ENCODE peak calls at places on chromosomes 7 and 10, in five cellular contexts. D is HepG2, O is K562, A is GM12878, G is H1. N is an unnamed sample.

GRCh38 chr7:127359011-127359410 is 33.5 kb downstream of the ZNF800 start:
- DNase-seq in D (no peak), A (no peak), G (no peak), O (no peak), N (no peak)

GRCh38 chr7:116583653-116584052 is 58.8 kb downstream of the CAV1 start:
- DNase-seq in O (no peak), A (peak; percentile 75), G (no peak), D (no peak), N (no peak)

GRCh38 chr7:121489440-121489839 is 93.3 kb upstream of the FAM3C start:
- DNase-seq in A (no peak), D (no peak), O (no peak), G (no peak), N (no peak)

GRCh38 chr10:17038627-17039026 is 91.0 kb downstream of the CUBN start:
- DNase-seq in G (no peak), A (no peak), D (no peak), O (no peak), N (no peak)

GRCh38 chr10:20890009-20890408 is 7.1 kb downstream of the NEBL start:
- DNase-seq in A (no peak), G (no peak), D (no peak), O (no peak), N (no peak)

GRCh38 chr10:10865913-10866312 is 151.8 kb upstream of the CELF2 start:
- DNase-seq in D (no peak), G (no peak), A (no peak), O (no peak), N (no peak)

GRCh38 chr7:151695856-151696555 is 176.3 kb upstream of the RHEB start:
- DNase-seq in A (no peak), G (no peak), D (no peak), O (no peak), N (no peak)

GRCh38 chr7:5690931-5691461 is 90.5 kb downstream of the RNF216 start:
- DNase-seq in A (no peak), G (no peak), D (no peak), O (no peak), N (no peak)

GRCh38 chr7:158394936-158395335 is 192.7 kb downstream of the PTPRN2 start:
- DNase-seq in D (no peak), G (peak; percentile 25), O (peak; percentile 53), A (no peak), N (peak; percentile 75)

GRCh38 chr7:23373151-23374004 is 74.2 kb downstream of the MALSU1 start:
- DNase-seq in O (no peak), G (no peak), D (no peak), A (peak; percentile 76), N (no peak)

GRCh38 chr10:133358162-133358919 is 522 bp upstream of the FUOM start:
- DNase-seq in A (no peak), G (no peak), D (no peak), O (no peak), N (no peak)

GRCh38 chr7:149776305-149776704 is 2.9 kb upstream of the ZNF467 start:
- DNase-seq in A (no peak), G (no peak), D (no peak), O (peak; percentile 71), N (no peak)

GRCh38 chr7:45654341-45654740 is 80.2 kb downstream of the ADCY1 start:
- DNase-seq in A (no peak), D (no peak), O (no peak), G (no peak), N (no peak)

GRCh38 chr10:9562001-9562505 is 1455.6 kb upstream of the CELF2 start:
- DNase-seq in D (no peak), G (no peak), A (no peak), O (no peak), N (no peak)

GRCh38 chr10:12981570-12981969 is 19.9 kb downstream of the CCDC3 start:
- DNase-seq in A (no peak), G (no peak), D (no peak), O (no peak), N (peak; percentile 22)

GRCh38 chr7:152752513-152752912 is 7.0 kb upstream of the ACTR3B start:
- DNase-seq in G (no peak), A (no peak), D (no peak), O (no peak), N (no peak)

DNA sequence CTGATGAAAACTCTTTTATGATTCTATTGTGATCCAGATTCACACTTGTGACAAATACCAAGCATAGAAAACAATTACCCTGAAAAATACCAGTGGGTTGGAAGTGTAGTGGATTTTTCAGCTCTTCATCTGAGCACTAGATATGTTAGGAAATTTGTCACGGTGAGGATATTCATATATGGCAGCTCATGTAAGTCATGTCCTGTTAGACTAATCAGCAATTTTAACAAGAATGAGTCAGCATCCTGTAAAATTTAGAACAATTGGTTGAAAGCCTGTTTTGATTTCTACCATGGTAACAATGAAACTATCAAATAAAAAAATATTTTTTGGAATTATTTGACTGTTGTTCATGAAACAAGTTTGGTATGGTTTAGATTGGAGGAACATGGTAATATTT is 334.3 kb downstream of the CACNA2D1 start:
- DNase-seq in O (no peak), D (no peak), A (no peak), G (no peak), N (peak; percentile 39)
- TF ChIP-seq HDAC2 in O (no peak), D (no peak), A (no peak), G (no peak), N (no peak)

GRCh38 chr10:74917481-74918077 is 91.2 kb downstream of the KAT6B start:
- DNase-seq in D (peak; percentile 83), G (no peak), O (peak; percentile 15), A (no peak), N (peak; percentile 77)
- TF ChIP-seq HDAC2 in D (no peak), G (no peak), O (no peak), A (no peak), N (no peak)

DNA sequence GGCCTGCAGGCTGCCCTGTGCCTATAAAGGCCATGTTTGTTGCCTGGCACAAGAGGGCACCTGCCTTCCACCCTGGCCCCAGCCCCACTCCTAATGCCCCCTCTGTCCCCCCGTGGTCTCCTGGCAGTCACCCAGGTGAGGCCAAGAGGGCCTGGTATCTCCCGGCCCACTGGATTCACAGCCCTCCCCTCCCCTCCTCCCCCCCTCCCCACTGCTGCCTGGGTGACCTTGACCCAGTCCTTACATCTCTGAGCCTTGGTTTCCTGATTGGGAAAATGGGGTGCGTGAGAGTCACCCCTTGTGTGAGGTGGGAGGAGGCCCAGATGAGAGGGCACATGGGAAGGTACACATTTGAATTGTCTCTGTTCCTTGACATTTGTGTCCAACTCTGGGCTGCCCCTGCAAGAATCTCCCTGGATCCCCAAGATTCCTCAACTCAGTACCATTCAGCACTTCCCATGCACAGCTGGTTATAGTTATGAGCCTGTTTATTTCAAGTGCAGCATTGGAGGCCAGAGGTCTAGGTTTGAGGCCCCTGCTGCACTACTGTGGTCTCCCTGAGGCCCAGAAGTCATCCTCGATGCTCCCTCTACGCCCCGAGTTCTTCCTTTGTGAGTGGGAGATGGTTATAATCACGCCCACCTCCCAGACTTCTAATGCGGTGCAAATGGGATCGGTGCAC is 58.9 kb downstream of the TMEM270 start:
- DNase-seq in O (no peak), D (no peak), A (no peak), G (no peak), N (no peak)
- TF ChIP-seq HDAC2 in O (no peak), D (no peak), A (no peak), G (no peak), N (no peak)

DNA sequence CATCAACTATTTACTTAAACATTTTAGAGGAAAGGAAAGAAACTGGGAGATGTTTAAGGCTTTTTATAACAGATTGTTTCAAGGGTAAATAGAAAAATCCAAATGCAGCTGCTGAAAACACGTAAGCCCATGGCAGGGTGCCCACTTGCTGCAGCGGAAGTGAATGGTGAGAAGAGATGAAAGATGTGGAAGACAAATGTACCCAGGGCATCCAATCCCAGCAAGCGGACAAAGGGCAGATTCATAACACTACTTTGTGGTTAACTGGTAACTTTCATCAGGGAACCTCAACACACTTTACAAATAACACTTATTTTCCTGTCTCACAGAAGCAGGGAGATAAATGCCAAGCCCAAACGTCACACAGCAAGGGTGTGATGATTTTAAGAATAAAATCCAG is 358.4 kb downstream of the KCNMA1 start:
- DNase-seq in A (peak; percentile 62), G (no peak), O (no peak), D (no peak), N (no peak)
- TF ChIP-seq HDAC2 in A (no peak), G (no peak), O (no peak), D (no peak), N (no peak)

GRCh38 chr7:69598487-69599148 is 343 bp downstream of the AUTS2 start:
- DNase-seq in D (no peak), G (no peak), O (no peak), A (no peak), N (no peak)

GRCh38 chr7:69598081-69598486 is at the start of gene AUTS2:
- DNase-seq in D (peak; percentile 44), O (peak; percentile 71), G (peak; percentile 71), A (no peak), N (peak; percentile 86)

GRCh38 chr7:69596723-69597277 is 1.5 kb upstream of the AUTS2 start:
- DNase-seq in A (no peak), D (no peak), O (no peak), G (no peak), N (no peak)

GRCh38 chr7:69596056-69596455 is 2.2 kb upstream of the AUTS2 start:
- DNase-seq in G (no peak), A (no peak), O (no peak), D (no peak), N (no peak)

DNA sequence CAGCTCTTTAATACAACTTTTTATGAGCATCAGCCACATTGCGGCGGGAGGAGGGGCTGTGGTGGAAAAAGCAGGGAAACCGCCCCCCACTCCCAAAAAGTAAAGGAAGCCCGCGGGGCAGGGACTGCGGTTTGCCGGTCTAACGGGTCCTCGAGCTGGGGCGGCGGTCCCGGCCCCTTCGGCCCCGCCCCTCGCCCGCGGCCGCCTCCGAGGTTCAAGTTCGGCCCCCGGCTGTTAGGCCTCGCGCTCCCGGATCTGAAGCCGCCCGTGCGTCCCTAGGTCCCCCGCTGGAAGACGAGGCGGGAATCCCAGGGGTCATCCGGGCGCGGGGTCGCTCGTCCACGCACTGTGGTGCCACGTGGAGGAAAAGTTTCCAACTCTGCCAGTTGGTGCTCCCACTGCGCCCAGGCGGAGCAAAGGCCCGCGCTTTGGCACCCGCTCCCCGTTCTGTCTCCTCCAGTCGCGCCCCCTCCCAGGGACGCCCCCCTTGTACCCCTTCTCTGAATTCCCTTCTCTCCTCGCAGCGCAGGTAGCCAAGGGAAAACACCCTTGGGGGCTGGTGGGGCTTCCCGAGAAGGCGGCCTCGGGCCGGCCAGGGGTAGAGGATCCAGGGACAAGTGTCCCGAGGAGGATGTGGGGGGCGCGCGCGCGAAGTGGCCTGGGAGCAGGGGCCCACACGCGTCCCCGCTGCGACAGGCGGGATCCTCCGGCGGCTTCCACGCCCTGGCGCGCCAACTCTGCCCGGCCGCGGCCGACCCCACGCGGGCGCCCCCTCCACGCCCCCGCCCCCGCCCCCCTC is 798 bp upstream of the AUTS2 start:
- DNase-seq in O (no peak), G (no peak), D (no peak), A (no peak), N (peak; percentile 30)
- TF ChIP-seq HDAC2 in O (no peak), G (no peak), D (no peak), A (no peak), N (peak; percentile 19)

GRCh38 chr10:4474829-4475228 is 351.2 kb upstream of the AKR1E2 start:
- DNase-seq in A (no peak), G (no peak), D (no peak), O (no peak), N (no peak)
- TF ChIP-seq HDAC2 in A (no peak), G (no peak), D (no peak), O (no peak), N (no peak)